ENCODE peak calls at places on chromosomes 5 and 9, in seven cellular contexts. C is AG08396; U is PC-9; O is activated T-cell treated with anti-CD3 and anti-CD28 coated beads, Interleukin-2, amount 50 U/mL, for 4 hours; E is heart left ventricle; Q is body of pancreas; Z is stimulated activated CD8-positive, alpha-beta memory T cell treated with anti-CD3 and anti-CD28 coated beads, Interleukin-2, amount 100 ng/mL, for 48 hours. I is an unnamed sample.

GRCh38 chr9:126650830-126651341 is 37.2 kb downstream of the LMX1B start:
- DNase-seq in C (no peak), U (peak), O (no peak), E (no peak), Q (no peak), Z (no peak), I (no peak)

GRCh38 chr5:29069104-29069402 is 2030.7 kb upstream of the CDH9 start:
- DNase-seq in C (no peak), U (no peak), O (no peak), E (no peak), Q (no peak), Z (no peak), I (no peak)

GRCh38 chr5:178690208-178690607 is 40.3 kb downstream of the ZNF354A start:
- DNase-seq in C (no peak), U (no peak), O (no peak), E (no peak), Q (no peak), Z (no peak), I (no peak)

GRCh38 chr5:143154495-143155375 is 248.8 kb downstream of the NR3C1 start:
- DNase-seq in C (no peak), U (peak), O (no peak), E (no peak), Q (no peak), Z (no peak), I (no peak)

GRCh38 chr5:149962040-149962439 is 1.5 kb downstream of the SLC26A2 start:
- DNase-seq in C (peak), U (no peak), O (no peak), E (no peak), Q (no peak), Z (no peak), I (peak)

GRCh38 chr9:83062011-83062652 is 810 bp downstream of the RASEF start:
- DNase-seq in C (peak), U (peak), O (no peak), E (no peak), Q (peak), Z (no peak), I (no peak)

GRCh38 chr9:111598730-111599091 is 736 bp downstream of the PTGR1 start:
- DNase-seq in C (peak), U (no peak), O (no peak), E (peak), Q (peak), Z (no peak), I (no peak)

GRCh38 chr9:129145841-129146292 is 32.2 kb downstream of the IER5L start:
- DNase-seq in C (peak), U (no peak), O (no peak), E (peak), Q (no peak), Z (no peak), I (no peak)

I was measured in cerebellar nuclear complex.